ENCODE peak calls at places on chromosome 10, in six cellular contexts. L is adrenal gland; W is CD4-positive, alpha-beta T cell; R is OCI-LY7; F is epithelial cell of esophagus; O is cardiac fibroblast. M is an unnamed sample.

GRCh38 chr10:120971671-120972070 is 120.5 kb downstream of the WDR11 start:
- DNase-seq in L (no peak), W (no peak), R (no peak), F (no peak), O (no peak), M (no peak)

GRCh38 chr10:125160856-125161569 is 650 bp upstream of the CTBP2 start:
- DNase-seq in L (peak), W (no peak), R (no peak), F (peak), O (peak), M (peak)

GRCh38 chr10:112585052-112585451 is 138.0 kb downstream of the VTI1A start:
- DNase-seq in L (no peak), W (no peak), R (no peak), F (peak), O (peak), M (peak)

GRCh38 chr10:30051220-30051619 is 8.2 kb downstream of the JCAD start:
- DNase-seq in L (no peak), W (no peak), R (no peak), F (no peak), O (no peak), M (no peak)

GRCh38 chr10:7412482-7413251 is 1.8 kb upstream of the SFMBT2 start:
- DNase-seq in L (peak), W (peak), R (no peak), F (no peak), O (no peak), M (no peak)

GRCh38 chr10:689433-690226 is at the start of gene DIP2C:
- DNase-seq in L (peak), W (no peak), R (no peak), F (peak), O (peak), M (no peak)

GRCh38 chr10:67043041-67043440 is 117.2 kb downstream of the LRRTM3 start:
- DNase-seq in L (no peak), W (no peak), R (no peak), F (no peak), O (no peak), M (no peak)

GRCh38 chr10:63627376-63627775 is 106.2 kb downstream of the REEP3 start:
- DNase-seq in L (no peak), W (no peak), R (no peak), F (no peak), O (peak), M (no peak)

GRCh38 chr10:52011113-52011512 is 303.0 kb upstream of the DKK1 start:
- DNase-seq in L (no peak), W (no peak), R (no peak), F (no peak), O (no peak), M (no peak)

GRCh38 chr10:50625663-50626062 is 1.9 kb upstream of the SGMS1 start:
- DNase-seq in L (no peak), W (no peak), R (peak), F (no peak), O (no peak), M (no peak)

GRCh38 chr10:123156091-123156490 is 1.9 kb downstream of the BUB3 start:
- DNase-seq in L (no peak), W (no peak), R (no peak), F (peak), O (peak), M (peak)

GRCh38 chr10:6269953-6270867 is 67.5 kb downstream of the PFKFB3 start:
- DNase-seq in L (no peak), W (peak), R (peak), F (peak), O (peak), M (peak)

GRCh38 chr10:119306514-119306951 is 99.2 kb downstream of the GRK5 start:
- DNase-seq in L (no peak), W (peak), R (peak), F (peak), O (peak), M (peak)

GRCh38 chr10:111142082-111142481 is 65.3 kb downstream of the ADRA2A start:
- DNase-seq in L (no peak), W (no peak), R (no peak), F (no peak), O (no peak), M (no peak)

GRCh38 chr10:31759816-31760626 is 168.6 kb downstream of the ARHGAP12 start:
- DNase-seq in L (peak), W (peak), R (peak), F (peak), O (peak), M (peak)

GRCh38 chr10:31759124-31759798 is 169.4 kb downstream of the ARHGAP12 start:
- DNase-seq in L (peak), W (peak), R (no peak), F (peak), O (peak), M (peak)

GRCh38 chr10:31760674-31761081 is 168.0 kb downstream of the ARHGAP12 start:
- DNase-seq in L (peak), W (no peak), R (no peak), F (no peak), O (no peak), M (no peak)

GRCh38 chr10:31762306-31762705 is 166.3 kb downstream of the ARHGAP12 start:
- DNase-seq in L (no peak), W (no peak), R (no peak), F (no peak), O (no peak), M (no peak)

GRCh38 chr10:31761156-31761555 is 167.5 kb downstream of the ARHGAP12 start:
- DNase-seq in L (no peak), W (no peak), R (no peak), F (no peak), O (no peak), M (no peak)
- TF ChIP-seq CTCF in L (no peak), W (no peak), R (no peak), F (no peak), O (no peak), M (no peak)

DNA sequence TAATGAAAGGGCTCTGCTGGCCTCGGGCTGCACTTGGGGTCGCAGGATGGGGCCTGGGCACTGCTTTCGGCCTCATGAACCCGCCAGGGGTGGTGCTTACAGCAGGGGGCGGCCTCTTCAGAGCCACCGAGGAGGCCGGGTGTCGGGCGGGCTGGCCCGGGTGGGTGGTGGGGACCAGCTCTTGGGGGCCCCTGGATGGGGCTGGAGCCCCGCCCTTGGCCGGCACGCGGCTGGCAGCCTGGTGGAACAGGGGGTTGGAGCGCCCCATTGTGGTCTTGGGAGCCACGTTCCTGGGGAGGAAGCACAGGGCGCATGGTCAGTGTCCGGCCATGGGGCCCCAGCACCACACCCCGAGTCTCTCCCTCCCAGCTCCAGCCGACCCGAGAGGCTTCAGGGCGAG is 8.8 kb downstream of the ADAM8 start:
- DNase-seq in L (no peak), W (no peak), R (no peak), F (no peak), O (no peak), M (no peak)
- TF ChIP-seq CTCF in L (no peak), W (no peak), R (no peak), F (no peak), O (no peak), M (no peak)

GRCh38 chr10:16297652-16298051 is 139.2 kb upstream of the PTER start:
- DNase-seq in L (no peak), W (no peak), R (no peak), F (peak), O (no peak), M (peak)

GRCh38 chr10:16297069-16297468 is 139.7 kb upstream of the PTER start:
- DNase-seq in L (no peak), W (no peak), R (no peak), F (no peak), O (no peak), M (no peak)
- TF ChIP-seq CTCF in L (no peak), W (no peak), R (no peak), F (no peak), O (no peak), M (no peak)

DNA sequence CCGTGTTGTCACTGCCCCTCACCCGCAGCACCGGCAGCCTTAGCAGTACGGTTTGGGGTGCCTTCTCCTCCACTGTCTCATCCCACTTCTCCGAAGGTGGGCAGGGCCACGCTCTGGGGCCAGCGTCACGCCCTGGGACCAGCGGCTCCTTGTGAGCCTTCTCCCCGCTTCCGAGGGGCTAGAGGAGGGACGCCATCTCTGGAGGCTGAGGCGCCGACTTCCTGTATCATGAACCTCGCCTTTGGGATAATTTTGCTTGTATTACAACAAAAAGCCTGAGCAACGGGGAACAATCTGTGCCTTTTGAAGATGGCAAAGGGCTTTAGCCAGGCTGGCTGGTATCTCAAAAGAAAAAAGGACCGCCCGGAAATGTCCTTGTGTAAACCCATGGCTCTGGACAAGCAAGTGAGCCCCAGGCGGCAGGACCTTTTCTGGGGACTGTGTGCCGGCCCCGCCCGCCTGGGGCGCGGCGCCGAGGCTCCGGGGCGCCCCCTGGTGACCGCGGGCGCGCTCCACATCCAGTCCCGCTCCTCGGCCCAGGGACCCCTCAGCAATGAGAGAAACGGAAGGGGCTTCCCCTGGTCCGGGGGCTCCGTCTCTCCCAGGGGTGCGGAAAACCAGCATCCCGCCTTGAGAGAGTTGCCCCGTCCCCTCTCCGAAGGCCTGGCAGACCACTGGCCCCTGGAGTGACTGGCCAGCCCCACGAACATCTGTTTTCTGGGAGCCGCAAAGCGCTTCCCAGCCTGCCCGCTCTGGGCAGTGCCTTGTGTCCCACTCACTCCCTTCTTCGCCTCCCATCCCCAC is 3.8 kb downstream of the DEPP1 start:
- DNase-seq in L (peak), W (peak), R (peak), F (peak), O (peak), M (peak)
- TF ChIP-seq CTCF in L (peak), W (peak), R (peak), F (peak), O (peak), M (peak)

GRCh38 chr10:71268751-71269150 is 50.3 kb upstream of the SLC29A3 start:
- DNase-seq in L (peak), W (no peak), R (no peak), F (no peak), O (no peak), M (no peak)

GRCh38 chr10:71267508-71268240 is 51.4 kb upstream of the SLC29A3 start:
- DNase-seq in L (no peak), W (no peak), R (no peak), F (no peak), O (no peak), M (no peak)

GRCh38 chr10:71266918-71267442 is 52.1 kb upstream of the SLC29A3 start:
- DNase-seq in L (no peak), W (no peak), R (no peak), F (no peak), O (no peak), M (no peak)

GRCh38 chr10:71269301-71270288 is 49.5 kb upstream of the SLC29A3 start:
- DNase-seq in L (no peak), W (no peak), R (no peak), F (no peak), O (peak), M (peak)

DNA sequence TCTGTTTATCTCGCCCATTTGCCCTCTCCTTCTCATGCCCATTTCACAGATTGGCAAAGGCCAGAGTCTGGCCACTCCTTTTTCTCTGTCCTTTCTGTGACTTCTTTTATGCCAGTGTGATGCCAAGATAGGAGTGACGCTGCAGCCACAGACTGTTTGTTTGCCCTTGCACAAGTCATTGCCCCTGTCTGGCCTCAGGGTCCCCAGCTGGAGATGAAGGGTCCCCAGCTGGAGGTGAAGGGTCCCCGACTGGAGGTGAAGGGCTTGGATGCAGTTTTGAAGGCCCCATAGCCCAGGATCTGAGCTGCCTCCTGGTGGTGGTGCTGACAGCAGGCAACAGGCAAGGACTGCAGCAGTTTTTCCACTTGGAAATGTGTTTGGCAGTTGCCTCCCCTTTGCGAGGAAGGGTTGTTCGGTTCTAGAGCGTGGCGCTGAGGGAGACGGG is 50.8 kb upstream of the SLC29A3 start:
- DNase-seq in L (no peak), W (no peak), R (no peak), F (peak), O (peak), M (peak)
- TF ChIP-seq CTCF in L (peak), W (no peak), R (no peak), F (peak), O (peak), M (peak)

M was measured in bronchial epithelial cell.